ENCODE peak calls at places on chromosomes 1 and 21, in four cellular contexts. S is lung, R is fibroblast of lung, N is sigmoid colon. F is an unnamed sample.
A peak's percentile ranks its signal among the peaks of the same experiment; 100 is the strongest.

GRCh38 chr1:246043556-246043955 is 463.5 kb downstream of the SMYD3 start:
- DNase-seq in S (no peak), R (no peak), N (no peak), F (no peak)

GRCh38 chr1:35935436-35935835 is 4.5 kb downstream of the AGO3 start:
- DNase-seq in S (no peak), R (peak; percentile 87), N (no peak), F (no peak)

GRCh38 chr1:115084902-115085505 is 4.3 kb downstream of the TSPAN2 start:
- DNase-seq in S (no peak), R (no peak), N (peak; percentile 79), F (no peak)

GRCh38 chr1:152725261-152725660 is 17.3 kb downstream of the LCE4A start:
- DNase-seq in S (no peak), R (peak; percentile 8), N (no peak), F (no peak)

GRCh38 chr1:55938861-55939260 is 640.5 kb downstream of the PLPP3 start:
- DNase-seq in S (no peak), R (no peak), N (no peak), F (no peak)

GRCh38 chr1:92495392-92496066 is 8.8 kb upstream of the GFI1 start:
- DNase-seq in S (no peak), R (no peak), N (no peak), F (no peak)

GRCh38 chr1:25082216-25082899 is 149.9 kb downstream of the SYF2 start:
- DNase-seq in S (no peak), R (no peak), N (peak; percentile 50), F (no peak)

GRCh38 chr1:151371744-151372410 is 628 bp downstream of the SELENBP1 start:
- DNase-seq in S (peak; percentile 42), R (peak; percentile 76), N (peak; percentile 83), F (no peak)

GRCh38 chr21:32298148-32298559 is 501 bp upstream of the MRAP start:
- DNase-seq in S (no peak), R (peak; percentile 81), N (no peak), F (no peak)

GRCh38 chr1:173300249-173301044 is 93.3 kb upstream of the TNFSF4 start:
- DNase-seq in S (no peak), R (no peak), N (no peak), F (no peak)

GRCh38 chr1:29254346-29254745 is 18.0 kb downstream of the PTPRU start:
- DNase-seq in S (no peak), R (no peak), N (peak; percentile 25), F (no peak)

GRCh38 chr1:61254629-61255323 is 172.4 kb downstream of the NFIA start:
- DNase-seq in S (no peak), R (peak; percentile 79), N (peak; percentile 84), F (no peak)

GRCh38 chr1:205965039-205965630 is 21.9 kb upstream of the SLC26A9 start:
- DNase-seq in S (no peak), R (no peak), N (no peak), F (no peak)

GRCh38 chr1:11461738-11462137 is 17.2 kb upstream of the DISP3 start:
- DNase-seq in S (no peak), R (no peak), N (no peak), F (no peak)

GRCh38 chr1:54461731-54462596 is 55.8 kb upstream of the SSBP3 start:
- DNase-seq in S (no peak), R (no peak), N (peak; percentile 50), F (no peak)

GRCh38 chr1:164748253-164748899 is 189.4 kb downstream of the PBX1 start:
- DNase-seq in S (no peak), R (peak; percentile 100), N (peak; percentile 78), F (no peak)

DNA sequence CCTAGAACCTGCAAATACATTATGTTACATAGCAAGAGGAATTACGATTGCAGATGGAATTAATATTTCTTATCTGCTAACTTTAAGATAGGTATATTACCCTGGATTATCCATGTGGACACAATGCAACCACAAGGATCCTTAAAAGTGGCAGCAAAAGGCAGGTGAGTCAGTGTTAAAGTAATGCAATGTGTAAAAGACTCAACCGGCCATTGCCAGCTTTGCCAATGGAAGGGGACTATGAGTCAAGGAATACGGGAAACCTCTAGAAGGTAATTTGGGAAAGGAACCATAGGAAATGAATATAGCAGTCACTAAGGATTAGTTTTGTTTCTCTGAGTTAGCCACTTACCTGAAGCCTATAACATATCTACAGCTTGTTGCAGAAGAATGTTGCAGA is 692.1 kb upstream of the ZP4 start:
- DNase-seq in S (no peak), R (no peak), N (no peak), F (no peak)
- TF ChIP-seq CTCF in S (no peak), R (no peak), N (no peak), F (no peak)

DNA sequence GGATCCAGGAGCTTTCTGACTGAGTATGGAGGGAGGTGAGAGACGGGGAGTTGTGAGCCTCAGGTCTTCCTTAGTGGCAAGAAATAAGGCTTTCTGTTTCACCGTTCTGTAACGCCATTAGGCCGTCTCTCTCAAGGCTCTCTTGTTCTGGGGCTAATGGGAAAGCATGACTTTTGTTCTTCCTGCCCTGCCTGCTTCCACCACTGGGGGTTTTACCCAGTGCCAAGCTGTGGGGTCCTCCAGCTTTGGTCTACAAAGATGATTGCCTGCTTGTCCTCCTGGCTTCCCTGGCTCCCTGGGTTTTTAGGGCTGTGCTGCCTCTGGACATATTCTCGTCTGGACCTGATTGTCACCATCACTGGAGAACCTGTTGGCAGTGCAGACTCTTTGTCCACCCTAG is 74.8 kb upstream of the TINAGL1 start:
- DNase-seq in S (no peak), R (no peak), N (no peak), F (no peak)
- TF ChIP-seq CTCF in S (no peak), R (peak; percentile 12), N (no peak), F (no peak)

GRCh38 chr1:52676249-52676903 is 21.8 kb downstream of the COA7 start:
- DNase-seq in S (no peak), R (no peak), N (peak; percentile 81), F (no peak)

GRCh38 chr1:52677407-52677806 is 20.7 kb downstream of the COA7 start:
- DNase-seq in S (peak; percentile 45), R (no peak), N (no peak), F (no peak)

GRCh38 chr1:52673513-52673912 is 24.6 kb downstream of the COA7 start:
- DNase-seq in S (no peak), R (no peak), N (no peak), F (no peak)

GRCh38 chr1:52672946-52673345 is 25.2 kb downstream of the COA7 start:
- DNase-seq in S (no peak), R (no peak), N (no peak), F (no peak)

GRCh38 chr1:52674497-52675384 is 23.4 kb downstream of the COA7 start:
- DNase-seq in S (no peak), R (no peak), N (no peak), F (no peak)
- TF ChIP-seq CTCF in S (no peak), R (no peak), N (no peak), F (no peak)

GRCh38 chr1:18314399-18314798 is 166.3 kb upstream of the KLHDC7A start:
- DNase-seq in S (no peak), R (no peak), N (no peak), F (no peak)
- TF ChIP-seq CTCF in S (no peak), R (no peak), N (no peak), F (no peak)

F was measured in osteocyte.